ENCODE peak calls at places on chromosomes 2 and 18, in nine cellular contexts. C, N, M, F, G, J, X, K and U are unnamed samples.

GRCh38 chr2:95389256-95390119 is 13.0 kb upstream of the FAHD2A start:
- DNase-seq in C (no peak), N (peak; percentile 79), M (peak; percentile 86), F (peak; percentile 76), G (peak; percentile 50), J (no peak), X (no peak), K (peak; percentile 18), U (peak; percentile 84)

GRCh38 chr2:33073018-33073417 is 126.3 kb downstream of the LTBP1 start:
- DNase-seq in C (no peak), N (no peak), M (no peak), F (no peak), G (peak; percentile 69), J (no peak), X (no peak), K (no peak), U (no peak)

GRCh38 chr2:45412754-45413379 is 198.2 kb downstream of the SRBD1 start:
- DNase-seq in C (no peak), N (no peak), M (no peak), F (no peak), G (peak; percentile 22), J (peak; percentile 25), X (no peak), K (no peak), U (peak; percentile 47)

GRCh38 chr2:167681234-167681633 is 566.2 kb downstream of the STK39 start:
- DNase-seq in C (no peak), N (no peak), M (peak; percentile 55), F (no peak), G (no peak), J (no peak), X (no peak), K (no peak), U (no peak)

GRCh38 chr18:79944126-79944731 is 7.2 kb downstream of the SLC66A2 start:
- DNase-seq in C (peak; percentile 26), N (peak; percentile 72), M (no peak), F (peak; percentile 38), G (no peak), J (no peak), X (no peak), K (no peak), U (peak; percentile 31)

GRCh38 chr2:229752970-229753729 is 38.8 kb upstream of the DNER start:
- DNase-seq in C (no peak), N (no peak), M (peak; percentile 16), F (no peak), G (no peak), J (no peak), X (peak; percentile 49), K (no peak), U (peak; percentile 28)

GRCh38 chr2:66464930-66465637 is 30.2 kb downstream of the MEIS1 start:
- DNase-seq in C (no peak), N (no peak), M (no peak), F (no peak), G (no peak), J (no peak), X (no peak), K (no peak), U (no peak)

GRCh38 chr2:236661064-236661761 is 91.6 kb downstream of the ACKR3 start:
- DNase-seq in C (no peak), N (no peak), M (no peak), F (no peak), G (peak; percentile 59), J (peak; percentile 9), X (no peak), K (no peak), U (peak; percentile 69)

GRCh38 chr2:186919272-186919671 is 70.3 kb upstream of the ZSWIM2 start:
- DNase-seq in C (no peak), N (no peak), M (no peak), F (no peak), G (peak; percentile 82), J (no peak), X (no peak), K (peak; percentile 7), U (no peak)

GRCh38 chr2:138949517-138949916 is 169.3 kb upstream of the NXPH2 start:
- DNase-seq in C (no peak), N (no peak), M (no peak), F (no peak), G (peak; percentile 5), J (no peak), X (no peak), K (peak; percentile 85), U (no peak)

GRCh38 chr2:37349376-37349775 is 4.9 kb downstream of the QPCT start:
- DNase-seq in C (no peak), N (no peak), M (no peak), F (no peak), G (no peak), J (no peak), X (peak; percentile 27), K (no peak), U (peak; percentile 66)

GRCh38 chr18:77084757-77085035 is 47.9 kb downstream of the MBP start:
- DNase-seq in C (no peak), N (no peak), M (no peak), F (no peak), G (no peak), J (no peak), X (no peak), K (no peak), U (no peak)

GRCh38 chr2:29983308-29983707 is 61.9 kb upstream of the ALK start:
- DNase-seq in C (no peak), N (no peak), M (no peak), F (no peak), G (no peak), J (no peak), X (no peak), K (no peak), U (no peak)
- TF ChIP-seq POLR2AphosphoS5 in C (no peak), N (no peak), M (no peak), F (no peak), G (no peak), J (no peak), X (no peak), K (no peak), U (no peak)

GRCh38 chr18:48631851-48632250 is 93.0 kb downstream of the CTIF start:
- DNase-seq in C (no peak), N (no peak), M (no peak), F (no peak), G (no peak), J (no peak), X (no peak), K (no peak), U (no peak)

GRCh38 chr18:48627216-48627615 is 88.4 kb downstream of the CTIF start:
- DNase-seq in C (no peak), N (no peak), M (no peak), F (no peak), G (peak; percentile 39), J (no peak), X (no peak), K (peak; percentile 32), U (no peak)

GRCh38 chr18:48632676-48633257 is 93.9 kb downstream of the CTIF start:
- DNase-seq in C (no peak), N (no peak), M (no peak), F (no peak), G (no peak), J (no peak), X (peak; percentile 71), K (no peak), U (no peak)

GRCh38 chr18:48634491-48634890 is 95.7 kb downstream of the CTIF start:
- DNase-seq in C (no peak), N (no peak), M (no peak), F (no peak), G (no peak), J (no peak), X (no peak), K (no peak), U (no peak)

GRCh38 chr18:48629730-48630324 is 91.0 kb downstream of the CTIF start:
- DNase-seq in C (peak; percentile 54), N (no peak), M (peak; percentile 41), F (no peak), G (peak; percentile 49), J (no peak), X (peak; percentile 87), K (peak; percentile 76), U (no peak)
- TF ChIP-seq POLR2AphosphoS5 in C (no peak), N (no peak), M (peak; percentile 78), F (no peak), G (no peak), J (no peak), X (no peak), K (peak; percentile 31), U (no peak)

GRCh38 chr2:121828281-121828731 is 72.9 kb downstream of the TSN start:
- DNase-seq in C (no peak), N (no peak), M (no peak), F (no peak), G (no peak), J (no peak), X (no peak), K (no peak), U (peak; percentile 39)
- TF ChIP-seq POLR2AphosphoS5 in C (no peak), N (no peak), M (no peak), F (no peak), G (no peak), J (no peak), X (no peak), K (no peak), U (no peak)

GRCh38 chr18:63247506-63248394 is 71.8 kb downstream of the BCL2 start:
- DNase-seq in C (no peak), N (no peak), M (no peak), F (no peak), G (no peak), J (no peak), X (no peak), K (no peak), U (no peak)

GRCh38 chr18:63241739-63242138 is 77.8 kb downstream of the BCL2 start:
- DNase-seq in C (no peak), N (no peak), M (no peak), F (no peak), G (no peak), J (no peak), X (no peak), K (no peak), U (no peak)

GRCh38 chr18:63240541-63241316 is 78.8 kb downstream of the BCL2 start:
- DNase-seq in C (no peak), N (no peak), M (no peak), F (no peak), G (no peak), J (no peak), X (no peak), K (no peak), U (no peak)

GRCh38 chr18:63241317-63241712 is 78.3 kb downstream of the BCL2 start:
- DNase-seq in C (no peak), N (no peak), M (no peak), F (no peak), G (no peak), J (no peak), X (no peak), K (no peak), U (no peak)

GRCh38 chr18:63244585-63244984 is 75.0 kb downstream of the BCL2 start:
- DNase-seq in C (no peak), N (no peak), M (no peak), F (no peak), G (no peak), J (no peak), X (no peak), K (no peak), U (no peak)
- TF ChIP-seq POLR2AphosphoS5 in C (no peak), N (no peak), M (no peak), F (no peak), G (no peak), J (no peak), X (no peak), K (no peak), U (no peak)